ENCODE peak calls at places on chromosomes 11 and 22, in six cellular contexts. A, C, S, L, X and W are unnamed samples.

GRCh38 chr22:41846268-41847002 is 13.5 kb downstream of the SREBF2 start:
- DNase-seq in A (no peak), X (no peak), S (no peak), C (no peak), L (no peak), W (no peak)

GRCh38 chr11:131918663-131919062 is 548.2 kb downstream of the NTM start:
- DNase-seq in C (no peak), X (no peak), L (no peak), A (no peak), S (no peak), W (no peak)

GRCh38 chr11:78365381-78365792 is 52.2 kb downstream of the GAB2 start:
- DNase-seq in L (no peak), X (no peak), S (no peak), C (no peak), A (peak), W (no peak)

GRCh38 chr11:109071712-109072524 is 350.1 kb upstream of the C11orf87 start:
- DNase-seq in A (no peak), S (no peak), L (peak), X (peak), C (peak), W (peak)

GRCh38 chr22:47090591-47091240 is 328.3 kb downstream of the TBC1D22A start:
- DNase-seq in C (no peak), L (peak), X (no peak), A (no peak), S (no peak), W (peak)

GRCh38 chr11:2825886-2826678 is 59.5 kb downstream of the CDKN1C start:
- DNase-seq in C (peak), S (peak), L (peak), A (no peak), X (peak), W (peak)

GRCh38 chr22:27609411-27610029 is 192.0 kb downstream of the MN1 start:
- DNase-seq in S (no peak), L (no peak), A (no peak), X (no peak), C (no peak), W (no peak)

GRCh38 chr11:67438121-67438902 is 830 bp upstream of the PTPRCAP start:
- DNase-seq in C (no peak), S (no peak), A (peak), L (no peak), X (no peak), W (no peak)

GRCh38 chr11:15278129-15278528 is 163.4 kb downstream of the INSC start:
- DNase-seq in C (no peak), S (no peak), A (no peak), L (peak), X (no peak), W (no peak)

GRCh38 chr11:126135182-126136176 is 72.8 kb upstream of the CDON start:
- DNase-seq in A (no peak), C (no peak), X (no peak), S (peak), L (no peak), W (no peak)

GRCh38 chr11:126133902-126134301 is 71.2 kb upstream of the CDON start:
- DNase-seq in C (no peak), X (no peak), A (no peak), L (no peak), S (peak), W (no peak)

GRCh38 chr11:126134461-126135155 is 71.9 kb upstream of the CDON start:
- DNase-seq in L (no peak), S (peak), X (no peak), A (no peak), C (no peak), W (no peak)

GRCh38 chr11:126129681-126130671 is 67.3 kb upstream of the CDON start:
- DNase-seq in A (no peak), X (no peak), S (peak), C (no peak), L (peak), W (no peak)

GRCh38 chr11:126132319-126132718 is 69.7 kb upstream of the CDON start:
- DNase-seq in X (peak), A (peak), C (peak), L (no peak), S (peak), W (peak)
- H3K4me3 ChIP-seq in X (no peak), A (no peak), C (no peak), L (no peak), S (no peak), W (no peak)

DNA sequence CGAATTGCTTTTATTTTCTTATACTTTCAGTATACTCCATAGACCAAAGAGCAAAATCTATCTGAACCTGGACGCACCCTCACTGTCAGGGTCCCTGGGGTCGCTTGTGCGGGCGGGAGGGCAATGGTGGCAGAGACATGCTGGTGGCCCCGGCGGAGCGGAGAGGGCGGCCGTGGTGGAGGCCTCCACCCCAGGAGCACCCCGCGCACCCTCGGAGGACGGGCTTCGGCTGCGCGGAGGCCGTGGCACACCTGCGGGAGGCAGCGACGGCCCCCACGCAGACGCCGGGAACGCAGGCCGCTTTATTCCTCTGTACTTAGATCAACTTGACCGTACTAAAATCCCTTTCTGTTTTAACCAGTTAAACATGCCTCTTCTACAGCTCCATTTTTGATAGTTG is 1077.4 kb downstream of the BRD1 start:
- DNase-seq in L (no peak), S (peak), A (no peak), X (no peak), C (no peak), W (peak)
- TF ChIP-seq POLR2A in L (no peak), S (no peak), A (no peak), X (no peak), C (no peak), W (no peak)

GRCh38 chr22:20510811-20511577 is 3.6 kb downstream of the MED15 start:
- DNase-seq in S (no peak), C (no peak), A (no peak), L (no peak), X (no peak), W (no peak)

GRCh38 chr22:20511578-20512259 is 4.3 kb downstream of the MED15 start:
- DNase-seq in S (no peak), C (no peak), X (no peak), A (no peak), L (no peak), W (no peak)

GRCh38 chr22:20507253-20508066 is at the start of gene MED15:
- DNase-seq in S (peak), A (peak), X (peak), L (peak), C (peak), W (peak)

GRCh38 chr22:20508815-20509271 is 1.4 kb downstream of the MED15 start:
- DNase-seq in C (no peak), A (no peak), S (no peak), L (no peak), X (no peak), W (no peak)

DNA sequence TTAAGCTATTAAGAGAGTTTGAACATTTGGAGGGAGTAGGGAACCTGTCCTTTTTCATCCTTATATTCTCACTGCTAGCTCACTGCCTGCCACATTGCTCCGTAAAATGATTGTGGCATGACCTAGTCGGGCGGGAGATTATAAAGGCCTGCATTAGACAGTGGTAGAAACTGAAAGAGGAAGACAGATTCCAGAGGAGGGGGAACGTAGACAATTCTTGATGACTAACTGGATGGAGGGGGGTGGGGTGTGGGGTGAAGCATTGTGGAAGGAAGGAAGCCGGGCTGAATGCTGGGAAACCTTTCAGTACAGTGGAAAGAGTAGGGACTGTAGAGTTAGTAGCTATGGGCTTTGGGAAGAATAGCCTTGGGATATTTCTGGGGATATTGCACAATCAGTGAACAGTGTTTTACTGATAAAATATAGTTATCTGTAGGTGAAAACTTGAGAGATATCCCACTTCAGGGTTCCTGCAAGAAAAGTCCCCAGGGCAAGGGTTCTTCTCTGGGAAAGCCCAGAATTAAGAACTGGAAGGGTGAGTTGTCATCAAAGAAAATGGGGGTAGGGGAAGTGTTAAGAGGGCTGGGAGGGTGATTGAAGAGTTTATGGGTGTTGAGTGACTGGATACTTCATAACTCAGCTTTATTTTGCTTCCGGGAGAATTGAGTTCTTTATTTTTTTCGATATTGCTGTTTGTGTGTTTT is 2.1 kb downstream of the MED15 start:
- DNase-seq in X (peak), L (peak), C (peak), A (peak), S (peak), W (peak)
- H3K4me3 ChIP-seq in X (peak), L (peak), C (no peak), A (peak), S (peak), W (no peak)

GRCh38 chr11:61752117-61752924 is at the start of gene MYRF:
- DNase-seq in C (peak), A (peak), X (no peak), S (no peak), L (peak), W (peak)
- TF ChIP-seq POLR2A in C (peak), A (no peak), X (no peak), S (no peak), L (no peak), W (no peak)

DNA sequence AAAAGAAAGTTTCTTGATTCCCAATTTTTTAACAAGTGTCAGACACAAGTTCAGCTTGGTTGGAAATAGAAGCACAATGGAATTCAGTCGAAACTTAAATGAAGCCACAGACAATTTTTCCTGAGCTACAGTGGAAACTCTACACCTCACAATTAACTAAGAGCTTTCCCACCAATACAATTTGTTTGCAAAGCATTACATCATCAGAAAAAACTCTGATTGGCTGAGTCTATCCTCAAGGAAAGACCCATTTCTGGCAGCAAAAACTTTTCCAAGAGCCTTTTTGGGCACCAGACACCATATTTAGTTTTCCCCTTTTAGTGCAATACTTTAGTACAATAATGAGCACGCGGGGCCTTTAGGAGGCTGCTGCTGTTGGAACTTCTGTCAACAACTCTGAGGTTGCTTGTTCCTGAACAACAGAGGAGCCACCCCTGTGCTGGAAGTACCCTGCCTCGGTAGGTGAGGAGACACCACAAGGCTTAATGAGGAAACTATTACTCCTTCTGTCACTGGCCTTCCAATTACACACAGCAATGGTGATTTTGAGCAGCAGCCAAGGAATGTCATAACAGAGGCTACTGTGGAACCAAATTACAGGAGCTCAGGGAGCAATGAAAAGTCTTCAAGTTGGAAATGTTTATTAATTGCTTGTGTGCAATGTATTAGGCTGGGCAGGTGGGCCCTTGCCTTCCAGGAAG is 61.9 kb upstream of the BARX2 start:
- DNase-seq in L (peak), X (peak), S (no peak), C (peak), A (no peak), W (no peak)
- H3K4me3 ChIP-seq in L (no peak), X (no peak), S (no peak), C (no peak), A (no peak), W (no peak)

DNA sequence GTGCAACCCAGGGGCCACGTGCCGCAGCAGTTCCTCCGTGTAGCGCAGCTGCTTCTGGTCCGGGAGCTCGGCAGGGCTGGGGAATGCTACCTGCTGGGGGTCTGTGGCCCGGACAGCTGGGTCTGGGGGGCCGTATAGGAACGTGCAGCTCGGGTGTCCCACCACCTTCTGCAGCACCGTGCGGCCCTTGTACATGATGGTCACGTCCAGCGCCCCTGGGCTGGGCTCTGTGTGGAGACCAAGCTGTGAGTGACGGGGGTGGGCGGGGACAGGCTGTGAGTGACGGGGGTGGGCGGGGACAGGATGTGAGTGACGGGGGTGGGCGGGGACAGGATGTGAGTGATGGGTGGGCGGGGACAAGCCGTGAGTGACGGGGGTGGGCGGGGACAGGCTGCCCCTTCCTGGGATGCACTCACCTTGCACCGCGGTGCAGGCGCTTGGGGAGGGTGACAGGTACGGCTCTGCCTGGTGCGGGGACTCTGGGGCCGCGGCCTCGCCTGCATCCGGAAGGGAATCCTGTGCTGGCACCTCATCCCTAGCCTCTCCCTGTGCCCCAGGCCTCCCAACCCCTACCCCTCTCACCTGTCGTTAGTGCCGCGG is 2.3 kb downstream of the IRF7 start:
- DNase-seq in C (peak), S (no peak), A (peak), X (peak), L (no peak), W (peak)
- TF ChIP-seq POLR2A in C (no peak), S (no peak), A (no peak), X (no peak), L (no peak), W (no peak)

DNA sequence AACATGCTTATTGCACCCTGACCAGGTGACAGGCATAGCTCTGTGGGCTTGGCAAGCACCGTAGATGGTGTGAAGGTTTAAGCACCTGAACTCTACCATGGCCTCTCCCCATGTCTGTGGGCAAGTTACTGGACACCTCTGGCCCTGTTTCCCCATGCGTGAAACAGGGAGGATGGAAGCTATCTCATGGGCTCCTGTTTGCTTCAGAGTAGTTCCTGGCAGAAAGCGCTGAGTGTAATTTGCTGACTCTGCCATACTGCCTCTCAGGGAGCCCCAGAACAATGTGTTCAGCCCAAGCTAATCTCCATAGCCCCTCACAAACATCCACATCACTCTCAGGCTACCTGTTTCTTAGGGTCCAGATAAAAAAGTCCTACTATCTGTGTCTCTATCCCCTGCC is 2.4 kb downstream of the CBX6 start:
- DNase-seq in L (no peak), C (no peak), A (no peak), S (peak), X (no peak), W (no peak)
- H3K4me3 ChIP-seq in L (no peak), C (no peak), A (peak), S (no peak), X (no peak), W (no peak)

GRCh38 chr11:37699644-37700043 is 1101.6 kb upstream of the RAG2 start:
- DNase-seq in C (no peak), S (no peak), L (no peak), X (no peak), A (no peak), W (no peak)
- TF ChIP-seq POLR2A in C (no peak), S (no peak), L (no peak), X (no peak), A (no peak), W (no peak)